ENCODE peak calls at places on chromosomes 11 and 22, in nine cellular contexts. Z, N, L, O, H, X, T, Q and G are unnamed samples.

GRCh38 chr22:49983148-49984042 is 22.8 kb downstream of the PIM3 start:
- DNase-seq in X (no peak), O (no peak), T (peak), L (peak), Z (no peak), N (no peak), H (no peak), Q (no peak), G (no peak)

GRCh38 chr11:7892059-7892699 is 38.9 kb downstream of the OR10A6 start:
- DNase-seq in T (no peak), X (no peak), O (no peak), Z (no peak), N (peak), Q (peak), H (no peak), L (no peak), G (no peak)

GRCh38 chr11:8149726-8150125 is 19.1 kb downstream of the RIC3 start:
- DNase-seq in Q (no peak), X (no peak), L (no peak), O (no peak), T (no peak), Z (no peak), N (no peak), H (no peak), G (no peak)

GRCh38 chr11:61111786-61112517 is 9.7 kb downstream of the CD5 start:
- DNase-seq in T (no peak), X (no peak), Q (no peak), L (no peak), Z (no peak), O (no peak), H (peak), N (no peak), G (no peak)

GRCh38 chr11:78764946-78765345 is 190.3 kb upstream of the NARS2 start:
- DNase-seq in T (no peak), H (no peak), Z (no peak), O (no peak), L (no peak), X (no peak), Q (no peak), N (no peak), G (no peak)

GRCh38 chr11:130416537-130416896 is 11.9 kb downstream of the ADAMTS8 start:
- DNase-seq in H (no peak), X (no peak), Q (no peak), O (no peak), Z (no peak), L (no peak), T (no peak), N (no peak), G (no peak)

GRCh38 chr22:30694171-30694637 is 470 bp upstream of the OSBP2 start:
- DNase-seq in O (peak), Q (no peak), T (peak), N (peak), X (peak), L (peak), H (peak), Z (no peak), G (peak)

GRCh38 chr11:20561915-20562314 is 37.5 kb upstream of the SLC6A5 start:
- DNase-seq in H (no peak), O (no peak), T (no peak), L (no peak), Z (no peak), Q (no peak), N (no peak), X (no peak), G (no peak)

GRCh38 chr11:2708757-2709281 is 9.0 kb upstream of the KCNQ1OT1 start:
- DNase-seq in O (no peak), Q (no peak), H (no peak), L (no peak), T (peak), N (peak), Z (no peak), X (no peak), G (no peak)

GRCh38 chr11:63508009-63508408 is 2.1 kb downstream of the LGALS12 start:
- DNase-seq in Z (no peak), N (no peak), X (no peak), L (no peak), T (peak), H (no peak), O (no peak), Q (no peak), G (no peak)

GRCh38 chr11:48384670-48385069 is 18.4 kb upstream of the OR4C5 start:
- DNase-seq in O (no peak), X (no peak), N (no peak), Z (no peak), H (no peak), L (no peak), Q (no peak), T (no peak), G (no peak)

GRCh38 chr11:88208742-88209141 is 33.5 kb upstream of the RAB38 start:
- DNase-seq in Z (no peak), X (no peak), T (no peak), Q (no peak), O (no peak), L (no peak), N (no peak), H (no peak), G (no peak)